ENCODE peak calls at places on chromosome X, in seven cellular contexts. A is stimulated activated CD8-positive, alpha-beta memory T cell treated with anti-CD3 and anti-CD28 coated beads, Interleukin-4, amount 100 ng/mL, for 24 hours; O is activated gamma-delta T cell treated with anti-CD3 and anti-CD28 coated beads, Interleukin-2, amount 50 U/mL, for 16 hours; Y is EL; E is AML-193; K is activated T-helper 1 cell treated with anti-CD3 and anti-CD28 coated beads, Interleukin-12 subunit alpha, Interleukin-12 subunit beta, Interleukin-2, Interleukin-4 antibody, amounts not matched to agents 30 ng/mL and 10 ng/mL and 1 ng/mL, durations not matched to agents 14 hours and 24 hours and 36 hours; X is M059J. F is an unnamed sample.
A peak's percentile ranks its signal among the peaks of the same experiment; 100 is the strongest.

GRCh38 chrX:26100421-26100920 is 37.7 kb upstream of the MAGEB18 start:
- DNase-seq in O (no peak), K (no peak), E (no peak), X (no peak), Y (no peak), A (no peak), F (no peak)

GRCh38 chrX:15202458-15203177 is 67.3 kb downstream of the ASB9 start:
- DNase-seq in Y (peak; percentile 70), E (no peak), A (no peak), X (peak; percentile 87), K (no peak), O (no peak), F (no peak)

GRCh38 chrX:40207626-40208025 is 109.9 kb upstream of the BCOR start:
- DNase-seq in X (peak; percentile 82), O (no peak), K (peak; percentile 1), E (no peak), Y (peak; percentile 37), A (peak; percentile 5), F (no peak)

GRCh38 chrX:17174671-17175070 is 200.3 kb upstream of the NHS start:
- DNase-seq in X (peak; percentile 7), Y (no peak), K (no peak), E (no peak), O (no peak), A (no peak), F (no peak)

GRCh38 chrX:9888953-9889470 is 78.1 kb upstream of the CLDN34 start:
- DNase-seq in A (no peak), E (no peak), K (no peak), X (no peak), O (no peak), Y (peak; percentile 26), F (no peak)

GRCh38 chrX:119398974-119399771 is at the start of gene SLC25A43:
- DNase-seq in K (peak; percentile 14), E (peak; percentile 27), X (peak; percentile 43), A (no peak), Y (peak; percentile 42), O (no peak), F (no peak)

GRCh38 chrX:11100281-11101035 is 10.7 kb upstream of the HCCS start:
- DNase-seq in A (no peak), K (no peak), Y (peak; percentile 76), X (peak; percentile 85), E (peak; percentile 2), O (no peak), F (no peak)

GRCh38 chrX:50812995-50813842 is 775 bp downstream of the SHROOM4 start:
- DNase-seq in K (no peak), Y (peak; percentile 17), X (peak; percentile 55), E (no peak), A (no peak), O (no peak), F (no peak)

GRCh38 chrX:135295238-135295943 is 13.9 kb upstream of the ETDC start:
- DNase-seq in O (peak; percentile 32), E (no peak), K (peak; percentile 47), A (peak; percentile 33), Y (peak; percentile 56), X (peak; percentile 69), F (peak; percentile 75)

GRCh38 chrX:46582964-46583363 is 9.4 kb downstream of the CHST7 start:
- DNase-seq in K (no peak), X (peak; percentile 86), A (no peak), O (no peak), E (peak; percentile 10), Y (peak; percentile 83), F (no peak)

GRCh38 chrX:67692246-67692645 is 148.4 kb downstream of the AR start:
- DNase-seq in O (no peak), Y (peak; percentile 59), A (no peak), E (no peak), X (peak; percentile 63), K (no peak), F (no peak)

GRCh38 chrX:119655125-119655524 is 37.8 kb downstream of the SEPTIN6 start:
- DNase-seq in A (peak; percentile 49), K (peak; percentile 41), Y (peak; percentile 78), X (peak; percentile 55), O (peak; percentile 32), E (no peak), F (no peak)

GRCh38 chrX:55187281-55187680 is 32.9 kb upstream of the PAGE5 start:
- DNase-seq in X (peak; percentile 5), A (no peak), K (no peak), O (no peak), Y (no peak), E (no peak), F (no peak)

GRCh38 chrX:3638280-3638873 is 75.1 kb downstream of the PRKX start:
- DNase-seq in Y (peak; percentile 17), E (peak; percentile 17), O (peak; percentile 8), K (no peak), X (peak; percentile 48), A (peak; percentile 25), F (no peak)

GRCh38 chrX:136268051-136269048 is 17.1 kb upstream of the MAP7D3 start:
- DNase-seq in Y (peak; percentile 36), A (peak; percentile 11), K (peak; percentile 21), X (peak; percentile 65), O (peak; percentile 31), E (peak; percentile 1), F (peak; percentile 53)

GRCh38 chrX:152418025-152418424 is 33.1 kb downstream of the GABRA3 start:
- DNase-seq in X (no peak), E (no peak), Y (no peak), A (no peak), O (no peak), K (no peak), F (no peak)

GRCh38 chrX:19964017-19964710 is 26.7 kb downstream of the BCLAF3 start:
- DNase-seq in O (no peak), X (peak; percentile 43), E (no peak), A (no peak), K (peak; percentile 13), Y (no peak), F (no peak)

GRCh38 chrX:9745417-9746115 is 20.1 kb downstream of the GPR143 start:
- DNase-seq in Y (peak; percentile 26), A (no peak), K (no peak), X (peak; percentile 68), E (no peak), O (no peak), F (no peak)

GRCh38 chrX:44305921-44306320 is 37.6 kb downstream of the EFHC2 start:
- DNase-seq in Y (no peak), X (peak; percentile 6), K (no peak), O (no peak), A (no peak), E (no peak), F (peak; percentile 66)

GRCh38 chrX:76109654-76110053 is 63.2 kb upstream of the PBDC1 start:
- DNase-seq in Y (no peak), O (no peak), E (no peak), K (no peak), X (no peak), A (no peak), F (no peak)

GRCh38 chrX:12770440-12770839 is 20.8 kb upstream of the PRPS2 start:
- DNase-seq in E (peak; percentile 2), K (no peak), Y (peak; percentile 12), O (no peak), X (peak; percentile 28), A (no peak), F (no peak)

GRCh38 chrX:134599173-134599914 is 58.9 kb downstream of the PLAC1 start:
- DNase-seq in X (peak; percentile 59), K (no peak), A (no peak), O (no peak), Y (no peak), E (no peak), F (no peak)

GRCh38 chrX:53330331-53330730 is 48.9 kb upstream of the IQSEC2 start:
- DNase-seq in X (no peak), Y (no peak), A (no peak), K (no peak), E (no peak), O (no peak), F (no peak)

GRCh38 chrX:153245288-153245731 is 66.2 kb downstream of the MAGEA1 start:
- DNase-seq in K (no peak), X (peak; percentile 1), O (no peak), E (no peak), A (no peak), Y (no peak), F (no peak)

GRCh38 chrX:18701621-18702361 is 5.7 kb upstream of the PPEF1 start:
- DNase-seq in Y (no peak), K (no peak), O (no peak), E (no peak), A (no peak), X (peak; percentile 79), F (no peak)

GRCh38 chrX:140507223-140507981 is 2.5 kb upstream of the SOX3 start:
- DNase-seq in O (no peak), E (no peak), K (no peak), A (no peak), X (peak; percentile 77), Y (peak; percentile 19), F (no peak)

GRCh38 chrX:23898412-23898959 is 9.3 kb downstream of the APOO start:
- DNase-seq in O (no peak), E (no peak), X (peak; percentile 87), Y (no peak), K (no peak), A (no peak), F (no peak)

GRCh38 chrX:130893356-130894085 is 9.5 kb downstream of the ENOX2 start:
- DNase-seq in X (no peak), Y (no peak), O (no peak), E (no peak), A (no peak), K (no peak), F (no peak)

F was measured in NCI-H1436.